ENCODE peak calls at places on chromosome 18, in ten cellular contexts. G is substantia nigra; S is activated CD4-positive, alpha-beta T cell treated with anti-CD3 and anti-CD28 coated beads, Interleukin-2, amount 50 U/mL, for 24 hours; Z is T-cell; L is activated CD8-positive, alpha-beta memory T cell treated with anti-CD3 and anti-CD28 coated beads, Interleukin-2, amount 50 U/mL, for 48 hours; J is RCC 7860; C is stimulated activated naive B cell treated with anti-CD40 and anti-IgM and Interleukin-4, amounts not matched to agents 10 μg/mL and 1 μg/mL and 100 μg/mL, for 72 hours; U is tibial artery; D is transverse colon; B is central memory CD4-positive, alpha-beta T cell. Q is an unnamed sample.
A peak's percentile ranks its signal among the peaks of the same experiment; 100 is the strongest.

GRCh38 chr18:59239627-59240026 is 19.7 kb downstream of the GRP start:
- DNase-seq in G (no peak), S (no peak), Z (no peak), L (no peak), J (no peak), C (no peak), U (no peak), D (no peak), B (no peak), Q (no peak)

GRCh38 chr18:54950221-54950620 is 9.0 kb downstream of the CCDC68 start:
- DNase-seq in G (no peak), S (no peak), Z (no peak), L (no peak), J (no peak), C (no peak), U (no peak), D (no peak), B (no peak), Q (no peak)

GRCh38 chr18:56083097-56083865 is 495.3 kb upstream of the TCF4 start:
- DNase-seq in G (no peak), S (no peak), Z (no peak), L (no peak), J (no peak), C (no peak), U (no peak), D (no peak), B (no peak), Q (peak; percentile 84)

GRCh38 chr18:26039203-26039602 is 51.2 kb downstream of the SS18 start:
- DNase-seq in G (no peak), S (no peak), Z (no peak), L (no peak), J (no peak), C (no peak), U (no peak), D (no peak), B (no peak), Q (no peak)

GRCh38 chr18:23837591-23837990 is 148.3 kb downstream of the LAMA3 start:
- DNase-seq in G (no peak), S (no peak), Z (no peak), L (no peak), J (peak; percentile 49), C (no peak), U (peak; percentile 72), D (no peak), B (no peak), Q (no peak)

GRCh38 chr18:55265916-55266488 is 306.7 kb upstream of the CCDC68 start:
- DNase-seq in G (no peak), S (no peak), Z (no peak), L (no peak), J (peak; percentile 62), C (no peak), U (no peak), D (no peak), B (no peak), Q (no peak)

GRCh38 chr18:3970929-3971328 is 484.2 kb downstream of the DLGAP1 start:
- DNase-seq in G (no peak), S (no peak), Z (no peak), L (no peak), J (no peak), C (no peak), U (no peak), D (no peak), B (no peak), Q (no peak)

GRCh38 chr18:10751711-10752110 is 225.9 kb downstream of the NAPG start:
- DNase-seq in G (no peak), S (no peak), Z (no peak), L (no peak), J (no peak), C (no peak), U (no peak), D (no peak), B (no peak), Q (no peak)

GRCh38 chr18:518081-518480 is 17.6 kb upstream of the COLEC12 start:
- DNase-seq in G (no peak), S (no peak), Z (no peak), L (no peak), J (no peak), C (no peak), U (no peak), D (no peak), B (no peak), Q (no peak)

GRCh38 chr18:21763846-21764646 is 23.5 kb downstream of the MIB1 start:
- DNase-seq in G (no peak), S (no peak), Z (no peak), L (no peak), J (no peak), C (no peak), U (no peak), D (no peak), B (no peak), Q (no peak)

GRCh38 chr18:24396082-24396623 is 1.5 kb downstream of the OSBPL1A start:
- DNase-seq in G (no peak), S (no peak), Z (no peak), L (no peak), J (no peak), C (no peak), U (no peak), D (no peak), B (no peak), Q (no peak)

Q was measured in lower leg skin.